ENCODE peak calls at places on chromosome 21, in ten cellular contexts. M is stimulated activated naive CD4-positive, alpha-beta T cell; F is stimulated activated CD4-positive, alpha-beta T cell treated with anti-CD3 and anti-CD28 coated beads, Interleukin-1b, Interleukin-23, amount 100 ng/mL, for 1 hour; G is astrocyte; A is stomach; D is psoas muscle; P is AG04450; T is GM23248; S is kidney; Y is left colon. K is an unnamed sample.

GRCh38 chr21:31098576-31099005 is 60.3 kb upstream of the KRTAP19-8 start:
- DNase-seq in M (peak; percentile 58), F (peak; percentile 43), G (peak; percentile 30), A (peak; percentile 72), D (peak; percentile 63), P (peak; percentile 10), T (peak; percentile 72), S (peak; percentile 82), Y (peak; percentile 72), K (peak; percentile 83)

GRCh38 chr21:16330340-16331319 is 600.8 kb downstream of the USP25 start:
- DNase-seq in M (peak; percentile 28), F (no peak), G (peak; percentile 62), A (no peak), D (no peak), P (peak; percentile 44), T (peak; percentile 82), S (no peak), Y (no peak), K (peak; percentile 36)

GRCh38 chr21:37845535-37845934 is 70.7 kb downstream of the KCNJ6 start:
- DNase-seq in M (no peak), F (no peak), G (no peak), A (peak; percentile 49), D (no peak), P (no peak), T (no peak), S (no peak), Y (no peak), K (no peak)

GRCh38 chr21:45329261-45330074 is 41.8 kb upstream of the POFUT2 start:
- DNase-seq in M (no peak), F (no peak), G (no peak), A (no peak), D (peak; percentile 10), P (no peak), T (no peak), S (peak; percentile 93), Y (no peak), K (no peak)

GRCh38 chr21:29257701-29258100 is 41.0 kb upstream of the BACH1 start:
- DNase-seq in M (no peak), F (no peak), G (no peak), A (no peak), D (no peak), P (no peak), T (peak; percentile 12), S (no peak), Y (no peak), K (no peak)

GRCh38 chr21:31509108-31510017 is 150.1 kb upstream of the SOD1 start:
- DNase-seq in M (peak; percentile 54), F (peak; percentile 36), G (peak; percentile 27), A (no peak), D (no peak), P (no peak), T (peak; percentile 45), S (no peak), Y (peak; percentile 34), K (no peak)

GRCh38 chr21:45404726-45405270 is at the start of gene COL18A1:
- DNase-seq in M (no peak), F (no peak), G (no peak), A (peak; percentile 52), D (peak; percentile 64), P (no peak), T (peak; percentile 67), S (peak; percentile 94), Y (peak; percentile 38), K (peak; percentile 91)

GRCh38 chr21:45386336-45386727 is 18.6 kb upstream of the COL18A1 start:
- DNase-seq in M (no peak), F (no peak), G (no peak), A (no peak), D (peak; percentile 6), P (no peak), T (no peak), S (peak; percentile 89), Y (no peak), K (no peak)

GRCh38 chr21:16455978-16456377 is 726.2 kb downstream of the USP25 start:
- DNase-seq in M (no peak), F (no peak), G (peak; percentile 87), A (no peak), D (no peak), P (no peak), T (no peak), S (peak; percentile 23), Y (no peak), K (peak; percentile 4)

GRCh38 chr21:17921579-17922530 is 102.7 kb upstream of the C21orf91 start:
- DNase-seq in M (no peak), F (no peak), G (peak; percentile 94), A (no peak), D (no peak), P (peak; percentile 33), T (peak; percentile 57), S (no peak), Y (no peak), K (peak; percentile 68)

GRCh38 chr21:44583800-44584147 is 3.4 kb upstream of the KRTAP10-5 start:
- DNase-seq in M (no peak), F (no peak), G (no peak), A (no peak), D (no peak), P (no peak), T (no peak), S (no peak), Y (no peak), K (no peak)

GRCh38 chr21:39186676-39187075 is 3.4 kb upstream of the PSMG1 start:
- DNase-seq in M (no peak), F (no peak), G (no peak), A (no peak), D (no peak), P (no peak), T (peak; percentile 8), S (no peak), Y (no peak), K (no peak)

GRCh38 chr21:44199448-44199847 is 41.3 kb downstream of the ICOSLG start:
- DNase-seq in M (no peak), F (no peak), G (no peak), A (peak; percentile 28), D (no peak), P (no peak), T (peak; percentile 0), S (peak; percentile 43), Y (no peak), K (no peak)

GRCh38 chr21:32481875-32482408 is 69.4 kb downstream of the EVA1C start:
- DNase-seq in M (no peak), F (no peak), G (no peak), A (no peak), D (no peak), P (no peak), T (no peak), S (peak; percentile 16), Y (no peak), K (no peak)

GRCh38 chr21:16870116-16870515 is 642.7 kb upstream of the CXADR start:
- DNase-seq in M (no peak), F (no peak), G (no peak), A (no peak), D (no peak), P (peak; percentile 1), T (peak; percentile 45), S (no peak), Y (no peak), K (peak; percentile 31)

GRCh38 chr21:32770514-32771133 is 931 bp downstream of the PAXBP1 start:
- DNase-seq in M (no peak), F (no peak), G (peak; percentile 4), A (no peak), D (no peak), P (no peak), T (peak; percentile 62), S (no peak), Y (no peak), K (no peak)